ENCODE peak calls at places on chromosome 3, in six cellular contexts. X, K, A, T, P and M are unnamed samples.

GRCh38 chr3:135965506-135966348 is at the start of gene PPP2R3A:
- DNase-seq in X (peak; percentile 90), K (peak; percentile 80), A (peak; percentile 95), T (peak; percentile 87), P (peak; percentile 93), M (peak; percentile 90)

GRCh38 chr3:41301548-41301947 is 102.2 kb downstream of the CTNNB1 start:
- DNase-seq in X (no peak), K (peak; percentile 6), A (no peak), T (no peak), P (no peak), M (no peak)

GRCh38 chr3:18501679-18502343 is 76.7 kb upstream of the SATB1 start:
- DNase-seq in X (no peak), K (no peak), A (no peak), T (no peak), P (no peak), M (peak; percentile 92)

GRCh38 chr3:12508316-12508715 is 24.0 kb downstream of the TSEN2 start:
- DNase-seq in X (no peak), K (peak; percentile 100), A (no peak), T (peak; percentile 97), P (no peak), M (peak; percentile 66)

GRCh38 chr3:104911376-104911775 is 455.3 kb upstream of the ALCAM start:
- DNase-seq in X (no peak), K (peak; percentile 31), A (no peak), T (peak; percentile 49), P (no peak), M (no peak)

GRCh38 chr3:178181784-178182183 is 354.5 kb upstream of the KCNMB2 start:
- DNase-seq in X (no peak), K (no peak), A (no peak), T (no peak), P (no peak), M (no peak)

GRCh38 chr3:4841783-4842440 is 137.3 kb upstream of the BHLHE40 start:
- DNase-seq in X (no peak), K (peak; percentile 89), A (no peak), T (peak; percentile 81), P (no peak), M (no peak)

GRCh38 chr3:66395635-66396034 is 105.2 kb downstream of the LRIG1 start:
- DNase-seq in X (no peak), K (no peak), A (no peak), T (no peak), P (no peak), M (no peak)

GRCh38 chr3:48352546-48352945 is 19.1 kb upstream of the SPINK8 start:
- DNase-seq in X (no peak), K (no peak), A (no peak), T (no peak), P (no peak), M (no peak)

GRCh38 chr3:159593927-159594605 is 394.6 kb upstream of the IL12A start:
- DNase-seq in X (no peak), K (no peak), A (no peak), T (no peak), P (no peak), M (no peak)

GRCh38 chr3:117637666-117638065 is 928.1 kb downstream of the TUSC7 start:
- DNase-seq in X (no peak), K (no peak), A (no peak), T (no peak), P (no peak), M (no peak)

GRCh38 chr3:116058844-116059243 is 386.4 kb downstream of the LSAMP start:
- DNase-seq in X (no peak), K (no peak), A (no peak), T (no peak), P (no peak), M (no peak)

GRCh38 chr3:146517684-146518435 is 26.5 kb downstream of the PLSCR1 start:
- DNase-seq in X (no peak), K (no peak), A (no peak), T (no peak), P (no peak), M (no peak)

GRCh38 chr3:14121859-14122258 is 2.8 kb downstream of the CHCHD4 start:
- DNase-seq in X (no peak), K (no peak), A (peak; percentile 77), T (no peak), P (no peak), M (no peak)

GRCh38 chr3:12916159-12916558 is 74.8 kb upstream of the RPL32 start:
- DNase-seq in X (no peak), K (no peak), A (no peak), T (no peak), P (no peak), M (no peak)

GRCh38 chr3:125416235-125416634 is 41.1 kb upstream of the ZNF148 start:
- DNase-seq in X (no peak), K (no peak), A (no peak), T (no peak), P (no peak), M (no peak)

GRCh38 chr3:155293518-155293917 is at the start of gene STRIT1:
- DNase-seq in X (no peak), K (no peak), A (no peak), T (no peak), P (no peak), M (no peak)

GRCh38 chr3:184583345-184584000 is 21.9 kb downstream of the EPHB3 start:
- DNase-seq in X (no peak), K (no peak), A (no peak), T (peak; percentile 23), P (no peak), M (no peak)

DNA sequence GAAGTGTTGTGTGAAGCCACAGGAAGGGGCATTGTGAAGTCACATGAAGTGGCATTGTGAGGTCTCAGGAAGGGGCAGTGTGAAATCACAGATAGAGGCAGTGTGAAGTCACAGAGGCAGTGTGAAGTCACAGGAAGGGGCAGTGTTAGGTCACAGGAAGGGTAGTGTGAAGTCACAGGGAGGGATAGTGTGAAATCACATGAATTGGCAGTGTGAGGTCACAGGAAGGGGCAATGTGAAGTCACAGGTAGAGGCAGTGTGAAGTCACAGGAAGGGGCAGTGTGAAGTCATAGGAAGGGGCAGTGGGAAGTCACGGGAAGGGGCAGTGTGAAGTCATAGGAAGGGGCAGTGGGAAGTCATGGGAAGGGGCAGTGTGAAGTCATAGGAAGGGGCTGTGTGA is 37.9 kb downstream of the GASK1A start:
- DNase-seq in X (no peak), K (no peak), A (no peak), T (no peak), P (no peak), M (no peak)
- H3K9me3 ChIP-seq in X (peaks cover 4% of the 10 kb centered on the region), K (peaks cover 5% of the 10 kb centered on the region), A (no peaks in the 10 kb centered on the region), T (no peaks in the 10 kb centered on the region), P (peaks cover 6% of the 10 kb centered on the region), M (peaks cover 38% of the 10 kb centered on the region)

GRCh38 chr3:132660745-132661067 is 577 bp downstream of the UBA5 start:
- DNase-seq in X (no peak), K (peak; percentile 28), A (no peak), T (peak; percentile 58), P (no peak), M (no peak)
- H3K14ac ChIP-seq in X (peak overlapping the region; percentile 65), K (peak overlapping the region; percentile 34), A (peak overlapping the region; percentile 87), T (no peak overlapping the region), P (no peak overlapping the region), M (peak overlapping the region; percentile 100)

DNA sequence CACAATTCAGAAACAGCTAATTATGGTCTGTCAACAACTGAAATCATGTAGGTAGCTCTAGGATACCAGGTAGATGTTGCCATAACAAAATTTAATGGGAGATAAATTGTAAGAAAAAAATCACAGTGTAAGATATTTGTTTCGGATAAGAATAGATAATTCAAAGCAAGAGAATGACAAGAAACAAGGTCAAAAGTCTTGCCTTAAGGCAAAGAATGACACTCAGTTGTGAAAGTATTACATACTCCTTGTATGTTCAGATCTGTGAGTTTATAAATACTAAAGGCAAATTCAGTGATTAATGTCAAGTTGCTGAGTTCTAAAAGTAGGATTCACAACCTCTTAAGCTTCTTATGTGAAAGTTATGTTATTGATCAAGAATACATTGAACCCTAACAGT is 772.2 kb upstream of the SGO1 start:
- DNase-seq in X (no peak), K (no peak), A (no peak), T (no peak), P (no peak), M (peak; percentile 92)
- H3K9me3 ChIP-seq in X (no peaks in the 10 kb centered on the region), K (peaks cover 2% of the 10 kb centered on the region), A (no peaks in the 10 kb centered on the region), T (no peaks in the 10 kb centered on the region), P (no peaks in the 10 kb centered on the region), M (no peaks in the 10 kb centered on the region)

DNA sequence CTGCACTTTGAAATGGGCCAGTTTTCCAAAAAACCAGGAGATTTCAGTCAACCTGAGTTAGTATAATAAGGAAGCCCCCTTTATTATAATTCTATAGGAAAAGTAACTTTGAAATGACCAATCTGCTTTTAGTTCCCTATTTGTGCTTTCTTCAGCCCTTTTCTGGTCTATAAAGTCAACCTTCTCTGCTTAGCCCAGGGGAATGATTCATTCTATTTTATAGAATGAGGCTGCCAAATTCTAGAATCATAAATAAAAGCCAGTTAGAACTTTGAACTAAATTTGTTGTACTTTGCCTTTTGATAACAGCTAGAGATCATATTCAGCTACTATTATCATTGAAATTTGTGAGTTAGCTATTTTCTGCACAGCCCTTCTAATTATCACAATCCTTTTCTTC is 24.7 kb downstream of the CIP2A start:
- DNase-seq in X (no peak), K (peak; percentile 18), A (no peak), T (no peak), P (no peak), M (no peak)
- H3K14ac ChIP-seq in X (no peak overlapping the region), K (no peak overlapping the region), A (no peak overlapping the region), T (no peak overlapping the region), P (no peak overlapping the region), M (no peak overlapping the region)

DNA sequence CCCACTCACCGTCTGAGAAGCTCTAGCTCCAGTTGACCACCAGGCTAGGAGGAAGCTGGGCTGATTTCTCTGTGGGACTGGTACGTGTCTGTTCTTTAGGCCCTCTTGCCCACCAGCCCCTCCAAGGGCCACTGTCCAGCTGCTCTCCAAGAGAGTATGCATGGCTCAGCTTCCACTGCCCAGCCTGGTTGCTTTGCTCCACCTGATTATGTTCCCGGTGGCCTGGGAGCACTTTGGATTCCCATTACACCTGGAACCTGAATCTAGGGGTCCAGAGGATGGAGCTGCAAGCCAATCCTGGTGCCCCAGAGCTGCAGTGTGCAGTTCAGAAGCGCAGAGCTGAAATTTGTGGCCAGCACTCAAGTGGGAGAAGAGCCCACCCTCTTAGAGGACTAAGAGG is 402.1 kb upstream of the CNTN6 start:
- DNase-seq in X (no peak), K (no peak), A (no peak), T (no peak), P (no peak), M (no peak)
- H3K9me3 ChIP-seq in X (peaks cover 4% of the 10 kb centered on the region), K (peaks cover 11% of the 10 kb centered on the region), A (no peaks in the 10 kb centered on the region), T (peaks cover 11% of the 10 kb centered on the region), P (no peaks in the 10 kb centered on the region), M (peaks cover 4% of the 10 kb centered on the region)

DNA sequence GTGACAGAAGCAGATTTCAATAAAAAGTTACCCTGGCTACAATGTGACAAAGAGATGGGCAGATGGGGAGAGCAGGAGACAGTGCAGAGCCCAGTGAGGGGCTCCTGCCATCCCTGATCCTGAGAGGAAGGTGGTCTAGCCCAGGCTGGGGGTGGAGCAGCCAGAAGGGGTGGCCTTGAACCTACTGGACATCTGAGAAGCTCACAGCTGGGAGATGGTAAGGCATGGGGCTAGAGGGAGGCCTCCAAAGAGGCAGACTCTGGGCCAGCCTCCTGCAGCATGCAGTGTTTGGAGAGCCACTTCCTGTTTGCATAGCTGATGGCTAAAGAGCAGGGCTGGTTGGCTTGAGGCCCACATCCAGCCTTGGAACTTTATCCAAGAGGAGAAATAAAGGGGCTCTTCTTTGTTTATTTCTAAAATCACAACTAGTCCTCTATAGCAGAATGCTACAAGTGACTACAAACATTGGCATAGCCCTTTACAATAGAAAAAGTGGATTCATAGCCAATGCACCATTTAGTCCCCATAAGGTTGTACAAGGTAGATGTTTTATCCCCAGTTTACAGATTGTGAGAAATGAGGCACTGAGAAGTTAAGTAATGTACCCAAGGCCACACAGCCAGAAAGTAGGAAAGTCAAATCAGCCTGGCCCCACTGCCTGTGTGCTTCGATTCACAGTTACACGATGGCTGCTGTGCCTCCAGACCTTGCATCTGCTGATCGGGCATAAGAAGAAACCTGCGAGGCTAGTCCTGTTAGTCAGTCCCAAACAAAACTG is 4.6 kb downstream of the EFCC1 start:
- DNase-seq in X (no peak), K (peak; percentile 65), A (no peak), T (peak; percentile 47), P (no peak), M (no peak)
- H3K14ac ChIP-seq in X (no peak overlapping the region), K (peak overlapping the region; percentile 47), A (no peak overlapping the region), T (no peak overlapping the region), P (no peak overlapping the region), M (no peak overlapping the region)